ENCODE peak calls at places on chromosome 4, in seven cellular contexts. U is heart right ventricle, J is right cardiac atrium, W is aorta, Y is Peyer's patch, O is left lung, H is PC-3. D is an unnamed sample. For H3K4me1, the result is how much of the 10 kb centered on the place peaks cover.

GRCh38 chr4:82372502-82372873 is 1.3 kb downstream of the HNRNPD start:
- DNase-seq in U (no peak), J (no peak), W (no peak), Y (no peak), O (peak), H (peak), D (peak)

GRCh38 chr4:170336238-170336775 is 246.6 kb upstream of the AADAT start:
- DNase-seq in U (no peak), J (no peak), W (no peak), Y (no peak), O (no peak), H (no peak), D (no peak)

GRCh38 chr4:31803511-31804195 is 1083.5 kb downstream of the PCDH7 start:
- DNase-seq in U (no peak), J (no peak), W (no peak), Y (no peak), O (no peak), H (no peak), D (no peak)

GRCh38 chr4:139300431-139301142 is 718 bp upstream of the NAA15 start:
- DNase-seq in U (no peak), J (no peak), W (no peak), Y (no peak), O (no peak), H (peak), D (no peak)

GRCh38 chr4:175935016-175935661 is 123.1 kb upstream of the GPM6A start:
- DNase-seq in U (no peak), J (no peak), W (no peak), Y (no peak), O (no peak), H (peak), D (no peak)

GRCh38 chr4:24655971-24656370 is 71.6 kb upstream of the DHX15 start:
- DNase-seq in U (no peak), J (no peak), W (no peak), Y (no peak), O (no peak), H (peak), D (no peak)

GRCh38 chr4:174193438-174194015 is 89.9 kb downstream of the FBXO8 start:
- DNase-seq in U (no peak), J (no peak), W (no peak), Y (no peak), O (no peak), H (no peak), D (no peak)

GRCh38 chr4:40685300-40685699 is 55.6 kb upstream of the RBM47 start:
- DNase-seq in U (no peak), J (no peak), W (no peak), Y (no peak), O (no peak), H (peak), D (no peak)

GRCh38 chr4:106541253-106541652 is 172.7 kb upstream of the GIMD1 start:
- DNase-seq in U (no peak), J (no peak), W (no peak), Y (no peak), O (no peak), H (peak), D (no peak)

GRCh38 chr4:5032825-5033224 is 13.6 kb upstream of the CYTL1 start:
- DNase-seq in U (no peak), J (no peak), W (no peak), Y (no peak), O (no peak), H (no peak), D (no peak)

GRCh38 chr4:5030927-5031326 is 11.7 kb upstream of the CYTL1 start:
- DNase-seq in U (no peak), J (no peak), W (no peak), Y (no peak), O (no peak), H (no peak), D (no peak)

GRCh38 chr4:5034206-5034605 is 14.9 kb upstream of the CYTL1 start:
- DNase-seq in U (no peak), J (no peak), W (no peak), Y (no peak), O (no peak), H (no peak), D (no peak)

GRCh38 chr4:5036239-5036638 is 15.0 kb upstream of the STK32B start:
- DNase-seq in U (no peak), J (no peak), W (no peak), Y (no peak), O (no peak), H (peak), D (no peak)

DNA sequence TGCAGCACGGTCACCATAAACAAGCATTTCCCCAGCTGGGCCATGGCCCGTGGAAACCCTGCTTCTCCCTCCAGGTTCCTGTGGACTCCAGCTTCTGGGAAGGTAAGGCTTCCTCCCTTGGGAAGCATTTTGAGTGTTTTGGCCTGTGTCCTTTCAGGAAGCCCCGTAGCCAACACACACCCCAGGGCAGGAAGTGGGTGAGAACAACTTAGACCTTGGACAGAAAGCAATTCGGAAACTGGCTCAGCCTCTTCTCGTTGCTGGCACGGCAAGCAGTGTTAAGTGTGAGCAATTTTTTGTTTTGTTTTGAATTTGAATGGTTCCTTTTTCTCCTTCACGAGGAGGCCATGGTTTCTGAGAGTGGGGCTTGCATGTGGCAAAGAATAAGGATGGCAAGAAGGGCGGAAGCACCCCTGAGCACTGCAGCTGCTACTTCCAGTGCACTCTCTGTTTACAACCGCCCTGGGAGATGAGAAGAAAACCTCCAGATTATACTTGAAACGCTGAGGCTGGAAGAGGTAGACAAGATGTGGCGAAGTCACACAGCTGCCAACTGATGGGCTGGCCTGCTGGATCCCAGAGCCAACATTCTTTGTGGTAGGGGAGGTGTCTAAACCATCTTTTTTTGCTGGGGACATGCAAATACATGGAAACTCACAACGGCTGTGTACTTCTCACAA is 14.1 kb upstream of the CYTL1 start:
- DNase-seq in U (peak), J (peak), W (peak), Y (no peak), O (no peak), H (no peak), D (no peak)
- H3K27ac ChIP-seq in U (no peak), J (no peak), W (no peak), Y (no peak), O (peak), H (no peak), D (no peak)

GRCh38 chr4:2869659-2870058 is 26.0 kb downstream of the ADD1 start:
- DNase-seq in U (no peak), J (no peak), W (no peak), Y (no peak), O (no peak), H (no peak), D (no peak)

GRCh38 chr4:2870098-2870497 is 26.5 kb downstream of the ADD1 start:
- DNase-seq in U (no peak), J (no peak), W (no peak), Y (no peak), O (no peak), H (no peak), D (no peak)

GRCh38 chr4:2871466-2871865 is 27.8 kb downstream of the ADD1 start:
- DNase-seq in U (no peak), J (no peak), W (no peak), Y (no peak), O (no peak), H (no peak), D (no peak)

GRCh38 chr4:2873329-2873728 is 29.7 kb downstream of the ADD1 start:
- DNase-seq in U (no peak), J (no peak), W (no peak), Y (no peak), O (no peak), H (no peak), D (no peak)

DNA sequence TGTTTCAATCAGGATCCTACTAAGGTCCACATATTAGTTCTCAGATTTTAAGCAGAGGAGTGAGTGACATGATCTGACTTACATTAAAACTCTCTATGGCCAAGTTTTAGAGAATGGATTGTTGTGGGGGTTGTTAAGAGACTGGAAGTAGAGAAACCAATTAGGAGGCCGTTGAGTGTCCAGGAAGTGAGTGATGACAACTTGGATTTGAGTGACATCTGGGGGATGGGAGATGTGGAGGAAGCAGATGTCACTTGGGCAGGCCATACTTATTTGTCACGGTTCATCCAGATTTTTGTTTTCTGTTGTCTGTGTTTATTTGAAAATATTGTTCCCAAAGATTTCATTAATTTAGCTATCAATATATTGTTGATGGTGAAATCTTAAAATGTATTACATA is 28.3 kb downstream of the ADD1 start:
- DNase-seq in U (no peak), J (no peak), W (no peak), Y (no peak), O (no peak), H (peak), D (no peak)
- H3K4me1 ChIP-seq in U (half or more), J (under half), W (under half), Y (half or more), O (half or more), H (under half), D (under half)

GRCh38 chr4:8149664-8150063 is 8.9 kb downstream of the ABLIM2 start:
- DNase-seq in U (peak), J (peak), W (no peak), Y (no peak), O (no peak), H (no peak), D (no peak)
- H3K27ac ChIP-seq in U (no peak), J (no peak), W (no peak), Y (no peak), O (no peak), H (no peak), D (no peak)

GRCh38 chr4:124948976-124949597 is 236.6 kb upstream of the ANKRD50 start:
- DNase-seq in U (no peak), J (no peak), W (no peak), Y (no peak), O (no peak), H (peak), D (no peak)
- H3K4me1 ChIP-seq in U (under half), J (under half), W (under half), Y (under half), O (under half), H (under half), D (under half)

GRCh38 chr4:112214397-112215264 is 17.0 kb upstream of the AP1AR start:
- DNase-seq in U (no peak), J (no peak), W (no peak), Y (no peak), O (no peak), H (peak), D (no peak)
- H3K27ac ChIP-seq in U (no peak), J (no peak), W (no peak), Y (no peak), O (peak), H (no peak), D (no peak)

GRCh38 chr4:89290727-89291126 is 16.9 kb downstream of the GPRIN3 start:
- DNase-seq in U (no peak), J (no peak), W (no peak), Y (no peak), O (no peak), H (no peak), D (no peak)
- H3K4me1 ChIP-seq in U (under half), J (under half), W (under half), Y (under half), O (under half), H (under half), D (half or more)

DNA sequence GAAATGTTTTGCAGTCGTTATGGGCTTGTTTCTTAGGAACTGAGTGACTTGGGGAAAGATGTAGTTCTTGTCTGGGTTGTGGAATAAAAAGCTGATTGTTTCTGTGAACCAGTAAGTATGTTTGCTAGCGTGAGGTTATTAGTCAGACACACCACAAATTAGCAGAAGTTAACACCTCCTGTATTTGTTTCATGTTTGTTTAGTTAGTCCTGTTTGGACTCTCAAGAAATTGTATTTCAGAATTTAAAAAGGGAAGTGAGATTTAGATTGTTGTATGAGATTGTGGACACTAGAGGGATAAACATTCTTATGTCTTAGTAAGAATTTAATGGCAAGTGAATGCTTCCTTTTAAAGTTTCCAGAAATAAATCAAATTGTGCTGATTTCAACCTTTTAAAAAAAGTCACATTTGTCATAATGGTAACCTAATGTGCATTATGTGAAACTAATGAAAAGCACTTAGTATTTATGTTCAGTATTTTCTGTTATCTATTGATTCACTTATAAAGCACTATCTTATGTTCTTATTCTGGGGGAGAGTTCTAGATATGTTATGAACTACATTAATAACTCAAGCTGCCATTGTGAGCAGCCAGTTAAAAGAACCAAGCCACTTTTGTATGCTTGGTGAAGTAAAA is 25.6 kb downstream of the ATP10D start:
- DNase-seq in U (no peak), J (no peak), W (no peak), Y (no peak), O (no peak), H (peak), D (no peak)
- H3K27ac ChIP-seq in U (no peak), J (no peak), W (peak), Y (no peak), O (no peak), H (no peak), D (no peak)

GRCh38 chr4:123562994-123563745 is 166.6 kb downstream of the SPRY1 start:
- DNase-seq in U (no peak), J (no peak), W (no peak), Y (no peak), O (no peak), H (peak), D (no peak)

GRCh38 chr4:123557857-123558536 is 161.4 kb downstream of the SPRY1 start:
- DNase-seq in U (no peak), J (no peak), W (no peak), Y (no peak), O (no peak), H (no peak), D (no peak)

GRCh38 chr4:123561525-123561924 is 164.9 kb downstream of the SPRY1 start:
- DNase-seq in U (no peak), J (no peak), W (no peak), Y (no peak), O (no peak), H (peak), D (no peak)

GRCh38 chr4:123558865-123559264 is 162.3 kb downstream of the SPRY1 start:
- DNase-seq in U (no peak), J (no peak), W (no peak), Y (no peak), O (no peak), H (no peak), D (no peak)

GRCh38 chr4:123559955-123560669 is 163.5 kb downstream of the SPRY1 start:
- DNase-seq in U (no peak), J (no peak), W (no peak), Y (no peak), O (no peak), H (peak), D (no peak)
- H3K4me1 ChIP-seq in U (under half), J (under half), W (under half), Y (under half), O (under half), H (under half), D (under half)

DNA sequence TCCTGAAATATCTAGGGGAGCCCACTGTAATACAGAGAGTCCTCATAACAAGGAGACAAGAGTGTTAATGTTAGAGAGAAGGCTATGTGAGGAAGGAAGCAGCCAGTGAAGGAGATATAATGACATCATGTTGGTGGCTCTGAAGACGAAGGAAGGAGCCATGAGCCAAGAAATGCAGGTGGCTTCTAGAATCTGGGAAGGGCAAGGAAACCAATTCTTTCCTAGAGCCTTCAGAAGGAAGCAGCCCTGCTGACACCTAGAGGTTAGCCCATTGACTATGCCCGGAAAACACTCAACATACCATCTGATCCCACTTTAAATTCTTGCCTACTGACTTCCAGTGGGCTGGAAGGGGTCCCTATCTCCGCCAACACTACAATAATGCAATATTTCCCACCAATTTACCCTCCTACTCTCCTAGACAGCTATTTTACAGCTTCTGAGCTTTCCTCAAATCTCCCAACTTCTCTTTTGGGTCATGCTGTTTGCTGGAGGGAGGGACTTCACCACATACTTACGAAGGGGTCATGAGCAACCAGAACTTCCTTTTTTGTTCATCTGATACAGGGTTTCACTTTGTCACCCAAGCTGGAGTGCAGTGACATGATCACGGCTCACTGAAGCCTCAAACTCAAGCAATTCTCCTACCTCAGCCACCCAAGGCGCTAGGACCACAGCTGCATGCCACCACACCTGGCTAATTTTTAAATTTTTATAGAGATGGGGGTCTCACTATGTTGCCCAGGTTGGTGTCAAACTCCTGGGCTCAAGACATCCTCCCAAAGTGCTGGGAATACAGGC is 25.2 kb upstream of the G3BP2 start:
- DNase-seq in U (no peak), J (no peak), W (no peak), Y (no peak), O (no peak), H (no peak), D (peak)
- H3K27ac ChIP-seq in U (no peak), J (no peak), W (no peak), Y (peak), O (peak), H (no peak), D (peak)

GRCh38 chr4:1362521-1362920 is 15.5 kb downstream of the UVSSA start:
- DNase-seq in U (no peak), J (peak), W (no peak), Y (no peak), O (no peak), H (no peak), D (no peak)
- H3K4me1 ChIP-seq in U (under half), J (under half), W (under half), Y (under half), O (under half), H (under half), D (under half)